ENCODE peak calls at places on chromosome 9, in nine cellular contexts. F, A, O, P, Y, V, Q, J and S are unnamed samples.

GRCh38 chr9:105244996-105245719 is 707 bp downstream of the SLC44A1 start:
- DNase-seq in J (peak; percentile 82), Y (peak; percentile 59), F (peak; percentile 33), O (no peak), P (peak; percentile 76), A (peak; percentile 28), V (no peak), Q (peak; percentile 76), S (no peak)

GRCh38 chr9:81648891-81649290 is 40.5 kb downstream of the TLE1 start:
- DNase-seq in V (no peak), Q (no peak), O (no peak), P (no peak), F (no peak), J (no peak), A (no peak), Y (no peak), S (no peak)

GRCh38 chr9:133158695-133159094 is 5.0 kb downstream of the GBGT1 start:
- DNase-seq in F (no peak), Y (no peak), Q (no peak), P (no peak), V (no peak), O (no peak), A (no peak), J (peak; percentile 13), S (no peak)

GRCh38 chr9:86405926-86406325 is 51.7 kb upstream of the TUT7 start:
- DNase-seq in Y (no peak), V (peak; percentile 95), O (no peak), A (peak; percentile 55), J (no peak), Q (peak; percentile 96), F (peak; percentile 59), P (no peak), S (peak; percentile 55)

GRCh38 chr9:10903969-10904368 is 291.2 kb upstream of the PTPRD start:
- DNase-seq in O (no peak), Q (no peak), V (no peak), Y (no peak), J (no peak), A (no peak), F (no peak), P (no peak), S (no peak)

GRCh38 chr9:68619636-68620035 is 79.0 kb upstream of the TMEM252 start:
- DNase-seq in O (no peak), J (no peak), P (no peak), Q (no peak), Y (no peak), A (no peak), V (no peak), F (no peak), S (no peak)

GRCh38 chr9:88998911-88999310 is 7.6 kb downstream of the S1PR3 start:
- DNase-seq in Q (no peak), O (no peak), J (peak; percentile 63), F (no peak), V (no peak), A (peak; percentile 68), P (peak; percentile 58), Y (no peak), S (no peak)

GRCh38 chr9:96603305-96604004 is 16.2 kb downstream of the CDC14B start:
- DNase-seq in O (no peak), Y (no peak), P (no peak), Q (no peak), F (no peak), A (no peak), V (peak; percentile 51), J (no peak), S (no peak)

GRCh38 chr9:96858018-96858573 is 3.8 kb upstream of the ZNF782 start:
- DNase-seq in Y (no peak), J (no peak), F (no peak), V (peak; percentile 26), P (no peak), Q (peak; percentile 90), O (no peak), A (no peak), S (peak; percentile 23)

GRCh38 chr9:4982720-4983482 is 2.2 kb upstream of the JAK2 start:
- DNase-seq in P (no peak), Q (no peak), O (no peak), J (no peak), A (no peak), F (no peak), Y (no peak), V (no peak), S (no peak)

GRCh38 chr9:124077915-124078572 is 66.5 kb downstream of the LHX2 start:
- DNase-seq in V (no peak), Q (peak; percentile 37), O (no peak), J (no peak), F (no peak), Y (no peak), A (no peak), P (no peak), S (no peak)

GRCh38 chr9:120890415-120891254 is 13.6 kb upstream of the PHF19 start:
- DNase-seq in Y (no peak), F (no peak), Q (no peak), P (no peak), V (no peak), A (peak; percentile 85), J (no peak), O (no peak), S (no peak)

GRCh38 chr9:79757906-79758669 is 186.3 kb downstream of the TLE4 start:
- DNase-seq in Q (no peak), F (no peak), Y (peak; percentile 5), V (peak; percentile 46), O (no peak), P (no peak), A (no peak), J (no peak), S (no peak)

GRCh38 chr9:70367305-70367930 is 47.0 kb downstream of the KLF9 start:
- DNase-seq in O (no peak), V (no peak), P (no peak), J (no peak), F (no peak), Y (no peak), A (no peak), Q (no peak), S (no peak)

GRCh38 chr9:70363760-70364159 is 50.7 kb downstream of the KLF9 start:
- DNase-seq in V (no peak), O (no peak), J (no peak), Q (no peak), P (no peak), Y (no peak), A (no peak), F (no peak), S (no peak)

DNA sequence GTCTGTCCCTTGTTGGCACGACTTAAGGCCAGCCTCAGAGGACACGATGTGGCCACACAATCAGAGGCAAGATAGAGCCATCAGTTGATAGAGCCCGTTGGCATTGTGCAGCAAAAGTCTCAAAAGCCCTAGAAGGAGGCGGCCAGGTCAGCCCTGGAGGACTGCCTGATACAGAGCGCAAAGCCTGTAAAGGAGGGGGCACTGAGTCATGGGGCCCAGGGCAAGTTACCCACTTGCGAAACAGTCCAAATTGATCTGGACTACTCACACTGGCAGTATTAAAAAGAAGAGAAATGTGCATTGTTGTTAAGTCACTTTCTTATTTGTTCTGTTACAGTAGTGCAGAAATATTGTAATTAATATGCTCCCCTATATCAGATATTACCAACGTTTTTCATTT is 51.5 kb downstream of the KLF9 start:
- DNase-seq in J (no peak), A (no peak), F (no peak), Q (peak; percentile 17), P (no peak), Y (no peak), V (peak; percentile 32), O (no peak), S (no peak)
- TF ChIP-seq CTCF in J (no peak), A (no peak), F (no peak), Q (no peak), P (no peak), Y (no peak), V (no peak), O (no peak), S (no peak)

GRCh38 chr9:35102465-35102768 is 514 bp downstream of the STOML2 start:
- DNase-seq in Y (no peak), Q (no peak), A (no peak), J (no peak), V (peak; percentile 20), O (no peak), P (no peak), F (no peak), S (no peak)

GRCh38 chr9:35102769-35103659 is at the start of gene STOML2:
- DNase-seq in J (peak; percentile 96), A (peak; percentile 96), F (peak; percentile 96), P (peak; percentile 95), O (peak; percentile 93), V (peak; percentile 96), Y (peak; percentile 95), Q (peak; percentile 93), S (peak; percentile 73)

GRCh38 chr9:35105126-35105525 is 2.2 kb upstream of the STOML2 start:
- DNase-seq in P (no peak), A (no peak), Q (no peak), V (no peak), J (no peak), F (no peak), O (no peak), Y (no peak), S (no peak)

GRCh38 chr9:35104586-35104985 is 1.7 kb upstream of the STOML2 start:
- DNase-seq in P (no peak), V (no peak), Q (no peak), O (no peak), Y (no peak), F (no peak), A (no peak), J (no peak), S (no peak)

GRCh38 chr9:35103660-35104191 is 795 bp upstream of the STOML2 start:
- DNase-seq in P (no peak), O (no peak), J (no peak), F (no peak), Y (no peak), A (no peak), V (no peak), Q (no peak), S (no peak)
- H3K4me3 ChIP-seq in P (peak overlapping the region; percentile 77), O (peak overlapping the region; percentile 83), J (peak overlapping the region; percentile 71), F (no peak overlapping the region), Y (peak overlapping the region; percentile 95), A (peak overlapping the region; percentile 95), V (no peak overlapping the region), Q (peak overlapping the region; percentile 21), S (peak overlapping the region; percentile 65)

GRCh38 chr9:32869404-32869803 is 86.1 kb downstream of the TMEM215 start:
- DNase-seq in O (no peak), A (no peak), Q (no peak), V (no peak), Y (no peak), J (no peak), F (no peak), P (no peak), S (no peak)
- TF ChIP-seq CTCF in O (no peak), A (no peak), Q (no peak), V (no peak), Y (no peak), J (no peak), F (no peak), P (no peak), S (no peak)

DNA sequence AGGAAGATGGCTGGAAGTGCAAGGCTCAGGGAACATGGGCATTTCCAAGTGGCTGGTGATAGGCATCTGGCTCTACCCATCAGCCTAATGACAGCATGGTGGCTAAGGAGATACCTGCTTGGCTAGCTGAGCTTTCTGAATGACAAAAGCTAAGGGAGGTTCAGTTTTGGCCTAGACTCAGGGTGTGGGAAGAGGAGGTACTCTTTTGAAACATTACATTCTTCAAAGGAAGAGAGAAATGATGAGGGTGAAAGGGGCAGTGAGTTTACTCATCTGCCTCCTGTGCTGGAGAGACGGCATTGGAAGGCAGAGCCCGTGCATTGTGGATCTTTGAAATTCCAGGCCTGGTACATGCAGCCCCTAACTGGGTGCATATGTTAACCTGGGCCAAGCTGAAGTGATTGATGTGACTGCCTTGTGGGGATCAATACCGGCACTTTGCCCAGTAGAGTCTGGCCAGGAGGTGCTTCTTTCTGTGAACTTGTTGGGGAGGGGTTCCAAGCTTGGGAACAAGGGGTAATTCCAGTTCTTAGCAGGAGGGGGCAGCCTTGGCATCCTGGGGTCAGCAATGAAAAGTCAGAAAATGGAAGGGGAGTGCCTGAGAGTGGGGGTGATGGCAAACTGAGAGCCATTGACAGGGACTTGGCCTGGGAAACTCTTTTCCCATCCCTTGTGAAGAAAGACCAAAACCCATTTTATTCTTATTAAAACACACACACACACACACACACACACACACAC is 108.6 kb downstream of the ACER2 start:
- DNase-seq in J (no peak), V (no peak), F (no peak), A (no peak), P (no peak), Q (peak; percentile 12), Y (peak; percentile 2), O (peak; percentile 29), S (no peak)
- H3K4me3 ChIP-seq in J (no peak overlapping the region), V (no peak overlapping the region), F (no peak overlapping the region), A (no peak overlapping the region), P (no peak overlapping the region), Q (no peak overlapping the region), Y (no peak overlapping the region), O (no peak overlapping the region), S (no peak overlapping the region)